ENCODE peak calls at places on chromosomes 6 and 20, in ten cellular contexts. L, H, V, P, N, S, T, K, F and R are unnamed samples.

GRCh38 chr20:11041396-11041795 is 367.6 kb upstream of the JAG1 start:
- DNase-seq in L (no peak), P (no peak), S (no peak), N (no peak), T (no peak), V (no peak), K (no peak), F (no peak), H (no peak), R (no peak)

GRCh38 chr6:100216760-100217159 is 222.7 kb upstream of the MCHR2 start:
- DNase-seq in S (no peak), H (no peak), N (no peak), L (no peak), F (no peak), V (no peak), T (no peak), P (no peak), K (no peak), R (no peak)

GRCh38 chr6:166989427-166990034 is 9.7 kb upstream of the CEP43 start:
- DNase-seq in P (peak; percentile 36), H (no peak), T (no peak), V (no peak), F (no peak), L (no peak), N (peak; percentile 62), K (no peak), S (no peak), R (no peak)

GRCh38 chr6:107633680-107634141 is 143.8 kb downstream of the SOBP start:
- DNase-seq in F (peak; percentile 68), H (no peak), L (no peak), N (no peak), K (no peak), T (no peak), S (no peak), V (no peak), P (no peak), R (no peak)

GRCh38 chr6:88211446-88211845 is 45.3 kb upstream of the CNR1 start:
- DNase-seq in K (no peak), P (no peak), S (no peak), L (no peak), N (no peak), V (no peak), F (no peak), T (no peak), H (no peak), R (no peak)

GRCh38 chr6:7787137-7787575 is 61.3 kb downstream of the BMP6 start:
- DNase-seq in V (no peak), P (no peak), L (no peak), K (no peak), F (no peak), N (peak; percentile 96), S (no peak), T (no peak), H (peak; percentile 14), R (no peak)

GRCh38 chr6:104186836-104187235 is 672.9 kb downstream of the HACE1 start:
- DNase-seq in S (no peak), L (no peak), V (no peak), K (no peak), H (no peak), N (no peak), T (no peak), P (no peak), F (no peak), R (no peak)

GRCh38 chr6:104771258-104771832 is 88.4 kb downstream of the HACE1 start:
- DNase-seq in F (no peak), V (no peak), H (no peak), K (peak; percentile 6), L (no peak), N (peak; percentile 62), P (no peak), T (peak; percentile 13), S (no peak), R (no peak)

GRCh38 chr6:134553941-134554340 is 236.0 kb upstream of the SGK1 start:
- DNase-seq in N (peak; percentile 35), K (no peak), P (no peak), F (no peak), T (no peak), V (no peak), S (no peak), L (no peak), H (no peak), R (no peak)

GRCh38 chr6:128519931-128520435 is 416 bp downstream of the PTPRK start:
- DNase-seq in K (no peak), V (peak; percentile 83), H (peak; percentile 38), F (peak; percentile 85), N (peak; percentile 77), S (peak; percentile 47), P (peak; percentile 36), T (no peak), L (peak; percentile 77), R (peak; percentile 64)

GRCh38 chr6:132401120-132401940 is at the start of gene MOXD1:
- DNase-seq in S (peak; percentile 31), L (peak; percentile 81), P (no peak), K (peak; percentile 20), H (peak; percentile 55), N (peak; percentile 68), V (peak; percentile 83), T (no peak), F (peak; percentile 89), R (no peak)

GRCh38 chr6:112113371-112113770 is 26.0 kb downstream of the FAM229B start:
- DNase-seq in H (no peak), L (no peak), K (no peak), V (no peak), T (no peak), F (no peak), P (no peak), N (no peak), S (no peak), R (no peak)

GRCh38 chr6:2940010-2940850 is 31.1 kb downstream of the SERPINB6 start:
- DNase-seq in F (no peak), N (no peak), H (no peak), K (no peak), P (peak; percentile 63), V (peak; percentile 33), L (no peak), S (no peak), T (no peak), R (peak; percentile 80)
- H3K27ac ChIP-seq in F (no peak overlapping the region), N (no peak overlapping the region), H (no peak overlapping the region), K (no peak overlapping the region), P (peak overlapping the region; percentile 86), V (no peak overlapping the region), L (no peak overlapping the region), S (no peak overlapping the region), T (no peak overlapping the region), R (peak overlapping the region; percentile 60)

DNA sequence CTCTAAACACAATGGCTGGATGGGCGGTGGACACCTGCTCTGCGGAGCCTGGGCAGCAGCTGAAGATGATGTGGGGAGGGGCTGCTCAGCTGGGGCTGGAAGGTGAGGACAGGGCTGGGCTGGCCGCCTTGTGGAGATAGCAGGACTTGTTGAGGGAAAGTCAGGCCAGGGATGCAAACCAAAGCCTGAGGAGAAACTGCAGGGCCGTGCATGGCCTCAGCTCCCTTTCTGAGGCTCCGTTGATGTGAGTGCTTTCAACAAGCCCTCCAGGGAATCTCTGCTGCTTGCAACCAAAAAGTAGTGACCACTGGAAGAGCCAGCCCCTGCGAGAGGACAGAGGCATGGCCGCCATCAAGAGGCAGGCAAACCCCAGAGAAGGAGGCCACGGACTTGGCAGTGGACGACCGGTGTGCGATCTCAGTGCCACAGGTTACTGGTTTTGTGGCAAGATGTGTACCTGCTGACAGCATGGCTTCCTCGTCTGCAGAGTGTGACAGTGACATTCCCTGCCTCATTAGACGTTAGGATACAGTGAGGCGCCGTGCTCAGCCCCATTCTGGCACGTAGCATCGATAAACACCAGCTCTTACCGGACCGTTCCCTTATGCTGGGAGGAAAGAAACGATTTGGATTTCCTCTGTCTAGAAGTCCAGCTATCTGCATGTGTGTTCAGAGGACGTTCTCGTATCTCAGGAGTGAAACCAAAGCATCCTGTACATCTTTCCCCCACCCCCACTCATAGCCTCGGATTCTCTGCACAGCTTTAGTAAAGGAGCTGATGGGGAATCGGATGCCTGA is 37.9 kb downstream of the ERMARD start:
- DNase-seq in K (no peak), L (peak; percentile 49), H (no peak), S (no peak), F (no peak), T (no peak), V (peak; percentile 43), P (no peak), N (no peak), R (no peak)
- H3K27ac ChIP-seq in K (peak overlapping the region; percentile 84), L (no peak overlapping the region), H (peak overlapping the region; percentile 82), S (no peak overlapping the region), F (peak overlapping the region; percentile 29), T (no peak overlapping the region), V (no peak overlapping the region), P (no peak overlapping the region), N (no peak overlapping the region), R (no peak overlapping the region)

DNA sequence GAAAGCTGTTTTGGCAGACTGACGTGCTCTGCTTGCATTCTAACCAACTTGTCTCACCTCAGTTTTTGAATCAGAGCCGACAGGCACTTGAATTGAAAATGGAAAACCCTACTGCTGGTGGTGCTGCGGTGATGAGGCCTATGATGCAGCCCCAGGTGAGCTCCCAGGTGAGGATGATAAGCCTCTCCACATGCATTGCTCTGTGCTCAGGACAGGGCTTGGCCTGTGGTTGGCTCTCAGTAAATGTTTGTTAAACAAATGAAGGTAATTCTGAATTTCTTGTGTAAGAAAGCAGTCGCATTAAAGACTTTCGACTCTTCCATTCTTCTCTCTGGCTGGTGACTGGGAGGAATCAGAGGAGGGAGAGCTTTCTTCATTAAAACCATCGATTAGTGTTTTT is 136.3 kb downstream of the SULF2 start:
- DNase-seq in N (no peak), F (no peak), T (no peak), L (no peak), S (no peak), P (no peak), V (peak; percentile 50), K (no peak), H (no peak), R (no peak)
- H3K27ac ChIP-seq in N (no peak overlapping the region), F (no peak overlapping the region), T (no peak overlapping the region), L (no peak overlapping the region), S (no peak overlapping the region), P (no peak overlapping the region), V (peak overlapping the region; percentile 60), K (no peak overlapping the region), H (no peak overlapping the region), R (no peak overlapping the region)

GRCh38 chr6:33192671-33193602 is 670 bp upstream of the COL11A2 start:
- DNase-seq in V (peak; percentile 71), N (peak; percentile 29), F (peak; percentile 82), K (no peak), L (peak; percentile 79), H (peak; percentile 32), T (no peak), S (peak; percentile 39), P (peak; percentile 40), R (no peak)

GRCh38 chr6:33195304-33196022 is 3.2 kb upstream of the COL11A2 start:
- DNase-seq in V (no peak), N (no peak), S (no peak), H (no peak), F (peak; percentile 60), K (no peak), T (no peak), L (no peak), P (no peak), R (no peak)

GRCh38 chr6:33193619-33194018 is 1.4 kb upstream of the COL11A2 start:
- DNase-seq in T (no peak), S (no peak), L (peak; percentile 41), K (no peak), N (no peak), V (no peak), P (no peak), F (peak; percentile 70), H (no peak), R (no peak)

GRCh38 chr6:33192105-33192646 is at the start of gene COL11A2:
- DNase-seq in N (no peak), S (no peak), H (no peak), K (no peak), F (peak; percentile 72), P (peak; percentile 31), T (no peak), V (peak; percentile 74), L (peak; percentile 74), R (no peak)

GRCh38 chr6:33194431-33194979 is 2.2 kb upstream of the COL11A2 start:
- DNase-seq in N (no peak), S (no peak), H (no peak), V (no peak), T (no peak), F (peak; percentile 55), L (no peak), K (no peak), P (no peak), R (no peak)
- H3K27ac ChIP-seq in N (no peak overlapping the region), S (no peak overlapping the region), H (no peak overlapping the region), V (no peak overlapping the region), T (no peak overlapping the region), F (no peak overlapping the region), L (no peak overlapping the region), K (no peak overlapping the region), P (no peak overlapping the region), R (no peak overlapping the region)